ENCODE peak calls at places on chromosome 2, in five cellular contexts. Z is K562, J is A549, G is SK-N-SH, H is IMR-90. F is an unnamed sample.

GRCh38 chr2:228801451-228801850 is 469.6 kb downstream of the PID1 start:
- DNase-seq in H (peak), J (no peak), G (no peak), Z (no peak), F (no peak)

GRCh38 chr2:162060522-162060921 is 13.5 kb downstream of the DPP4 start:
- DNase-seq in H (no peak), G (no peak), J (no peak), Z (no peak), F (no peak)

GRCh38 chr2:52877703-52878102 is 889.9 kb upstream of the CHAC2 start:
- DNase-seq in H (peak), Z (no peak), J (no peak), G (no peak), F (no peak)

GRCh38 chr2:196247114-196247978 is 76.0 kb upstream of the STK17B start:
- DNase-seq in H (no peak), G (no peak), J (no peak), Z (no peak), F (no peak)

GRCh38 chr2:11798946-11799495 is 52.6 kb downstream of the LPIN1 start:
- DNase-seq in J (no peak), H (no peak), G (no peak), Z (no peak), F (no peak)

GRCh38 chr2:234795272-234795920 is 156.4 kb upstream of the SH3BP4 start:
- DNase-seq in G (no peak), H (peak), J (no peak), Z (no peak), F (no peak)

GRCh38 chr2:54497738-54498680 is 41.9 kb downstream of the SPTBN1 start:
- DNase-seq in Z (peak), G (no peak), J (no peak), H (peak), F (no peak)

GRCh38 chr2:88831792-88832248 is 140.3 kb downstream of the RPIA start:
- DNase-seq in J (peak), Z (peak), G (peak), H (peak), F (no peak)

GRCh38 chr2:153986488-153987229 is 114.9 kb downstream of the GALNT13 start:
- DNase-seq in Z (no peak), G (no peak), H (no peak), J (peak), F (no peak)

GRCh38 chr2:72932045-72932444 is 14.7 kb downstream of the EMX1 start:
- DNase-seq in Z (no peak), G (no peak), H (peak), J (no peak), F (no peak)

GRCh38 chr2:96116879-96117533 is 635 bp upstream of the ADRA2B start:
- DNase-seq in H (peak), J (peak), Z (peak), G (peak), F (no peak)

GRCh38 chr2:236535024-236535423 is 34.6 kb upstream of the ACKR3 start:
- DNase-seq in J (no peak), G (no peak), H (peak), Z (no peak), F (no peak)

GRCh38 chr2:16113568-16114549 is 173.5 kb downstream of the MYCN start:
- DNase-seq in Z (no peak), G (no peak), J (no peak), H (no peak), F (no peak)

GRCh38 chr2:43407826-43408783 is 181.7 kb upstream of the ZFP36L2 start:
- DNase-seq in H (peak), G (no peak), Z (no peak), J (no peak), F (peak)

GRCh38 chr2:233967163-233967562 is 50.0 kb downstream of the TRPM8 start:
- DNase-seq in G (no peak), Z (no peak), J (no peak), H (no peak), F (no peak)

GRCh38 chr2:171436307-171436706 is 2.3 kb downstream of the DCAF17 start:
- DNase-seq in Z (no peak), G (no peak), H (peak), J (no peak), F (no peak)

GRCh38 chr2:51597086-51597485 is 565.2 kb upstream of the NRXN1 start:
- DNase-seq in G (no peak), Z (no peak), H (no peak), J (no peak), F (no peak)

GRCh38 chr2:52402128-52402527 is 1365.5 kb upstream of the CHAC2 start:
- DNase-seq in J (no peak), G (no peak), H (no peak), Z (no peak), F (no peak)

GRCh38 chr2:12828932-12829331 is 112.2 kb downstream of the TRIB2 start:
- DNase-seq in J (no peak), G (no peak), Z (no peak), H (no peak), F (no peak)

GRCh38 chr2:235690809-235691450 is 197.1 kb downstream of the AGAP1 start:
- DNase-seq in H (no peak), Z (no peak), G (no peak), J (no peak), F (no peak)

GRCh38 chr2:55916473-55917049 is 7.0 kb downstream of the EFEMP1 start:
- DNase-seq in Z (no peak), G (no peak), H (peak), J (no peak), F (no peak)

GRCh38 chr2:14313351-14313750 is 319.2 kb upstream of the LRATD1 start:
- DNase-seq in H (no peak), G (peak), Z (no peak), J (no peak), F (no peak)

GRCh38 chr2:155256803-155257202 is 558.3 kb downstream of the KCNJ3 start:
- DNase-seq in H (no peak), G (no peak), J (no peak), Z (no peak), F (no peak)

GRCh38 chr2:31420936-31421335 is 6.4 kb upstream of the XDH start:
- DNase-seq in J (no peak), H (no peak), G (no peak), Z (no peak), F (no peak)

GRCh38 chr2:47422560-47422959 is 19.6 kb downstream of the MSH2 start:
- DNase-seq in Z (no peak), G (no peak), H (peak), J (peak), F (no peak)

GRCh38 chr2:129092871-129093385 is 774.3 kb upstream of the HS6ST1 start:
- DNase-seq in Z (no peak), G (no peak), J (no peak), H (no peak), F (no peak)

GRCh38 chr2:64773461-64774118 is 119.9 kb upstream of the SERTAD2 start:
- DNase-seq in G (no peak), J (no peak), H (no peak), Z (peak), F (no peak)

GRCh38 chr2:72992734-72993102 is 75.4 kb downstream of the EMX1 start:
- DNase-seq in H (no peak), J (no peak), Z (no peak), G (no peak), F (no peak)

GRCh38 chr2:237693281-237694039 is 66.1 kb downstream of the LRRFIP1 start:
- DNase-seq in G (no peak), Z (no peak), J (peak), H (peak), F (no peak)

GRCh38 chr2:212626371-212626918 is 87.8 kb upstream of the ERBB4 start:
- DNase-seq in H (no peak), G (no peak), J (no peak), Z (no peak), F (no peak)

GRCh38 chr2:158676696-158677095 is 118.4 kb upstream of the DAPL1 start:
- DNase-seq in H (no peak), G (no peak), Z (no peak), J (no peak), F (no peak)

GRCh38 chr2:62672601-62673000 is 32.9 kb upstream of the EHBP1 start:
- DNase-seq in G (no peak), H (peak), J (peak), Z (no peak), F (no peak)

GRCh38 chr2:113131343-113131933 is 4.0 kb downstream of the IL1RN start:
- DNase-seq in H (no peak), Z (no peak), G (no peak), J (no peak), F (no peak)

GRCh38 chr2:12806535-12806934 is 89.8 kb downstream of the TRIB2 start:
- DNase-seq in Z (no peak), G (no peak), H (no peak), J (no peak), F (no peak)

GRCh38 chr2:99648115-99648850 is 158.5 kb upstream of the REV1 start:
- DNase-seq in J (no peak), Z (no peak), G (no peak), H (peak), F (no peak)

GRCh38 chr2:218832520-218832919 is 917 bp upstream of the PRKAG3 start:
- DNase-seq in J (peak), G (no peak), Z (no peak), H (no peak), F (no peak)

GRCh38 chr2:192236136-192236535 is 41.4 kb upstream of the TMEFF2 start:
- DNase-seq in G (no peak), Z (no peak), J (no peak), H (peak), F (no peak)

GRCh38 chr2:231780123-231780908 is 766 bp downstream of the PDE6D start:
- DNase-seq in G (peak), J (no peak), H (peak), Z (peak), F (no peak)
- TF ChIP-seq SMC3 in G (no peak), J (no peak), H (no peak), Z (no peak), F (no peak)

DNA sequence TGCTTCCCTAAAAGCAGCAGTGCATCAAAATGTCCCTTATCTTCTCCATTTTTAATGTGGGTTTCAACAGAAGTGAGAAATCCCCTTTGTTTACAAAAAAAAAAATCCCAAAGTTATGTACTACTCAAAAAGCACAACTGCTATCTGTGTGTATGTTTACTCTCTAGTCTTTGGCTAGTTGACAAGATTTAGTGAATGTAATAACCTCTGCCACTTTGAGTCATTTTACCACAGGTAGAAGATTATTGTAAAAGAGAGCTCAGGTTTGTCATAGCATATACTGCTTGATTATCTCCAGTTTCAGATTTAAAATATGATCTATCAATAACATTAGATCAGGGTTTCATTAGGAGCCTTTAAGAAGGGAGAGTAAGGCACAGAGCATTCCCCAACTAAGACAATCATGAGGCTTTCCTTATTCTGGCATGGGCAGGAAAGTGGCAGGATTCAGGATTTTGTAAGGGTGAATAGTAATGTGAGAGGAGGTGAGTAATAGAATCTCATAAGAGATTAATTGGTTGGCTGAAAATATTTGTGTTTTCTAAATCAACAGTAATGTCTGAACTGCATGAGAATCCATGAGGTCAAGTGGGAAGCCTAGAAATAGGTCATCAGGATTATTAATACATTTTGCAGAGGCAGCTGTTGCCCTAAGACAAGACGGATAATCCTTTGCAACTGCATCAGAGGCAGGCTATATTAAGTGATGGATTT is 1780.3 kb upstream of the LRRTM1 start:
- DNase-seq in G (no peak), H (no peak), J (no peak), Z (no peak), F (no peak)
- TF ChIP-seq RFX5 in G (no peak), H (no peak), J (no peak), Z (no peak), F (no peak)

GRCh38 chr2:181679544-181679979 is 755 bp downstream of the NEUROD1 start:
- DNase-seq in Z (no peak), J (no peak), H (no peak), G (no peak), F (no peak)
- TF ChIP-seq SMC3 in Z (no peak), J (no peak), H (no peak), G (no peak), F (no peak)

GRCh38 chr2:148124271-148124670 is 103.4 kb downstream of the MBD5 start:
- DNase-seq in J (no peak), H (no peak), G (no peak), Z (no peak), F (no peak)
- TF ChIP-seq RFX5 in J (no peak), H (no peak), G (no peak), Z (no peak), F (no peak)

GRCh38 chr2:163493330-163494319 is 242.2 kb downstream of the FIGN start:
- DNase-seq in Z (no peak), J (no peak), G (no peak), H (no peak), F (no peak)
- TF ChIP-seq SMC3 in Z (no peak), J (no peak), G (no peak), H (no peak), F (no peak)

GRCh38 chr2:208033701-208034502 is 8.6 kb upstream of the PLEKHM3 start:
- DNase-seq in J (no peak), Z (peak), H (peak), G (no peak), F (no peak)
- TF ChIP-seq RFX5 in J (no peak), Z (no peak), H (no peak), G (no peak), F (no peak)

GRCh38 chr2:71130325-71131260 is at the start of gene MPHOSPH10:
- DNase-seq in G (peak), Z (peak), J (peak), H (peak), F (peak)

GRCh38 chr2:71133603-71134002 is 3.2 kb downstream of the MPHOSPH10 start:
- DNase-seq in G (no peak), H (no peak), Z (no peak), J (no peak), F (no peak)

GRCh38 chr2:71129114-71129890 is 727 bp downstream of the MCEE start:
- DNase-seq in J (peak), Z (no peak), H (peak), G (no peak), F (no peak)

GRCh38 chr2:71126957-71127356 is 3.1 kb downstream of the MCEE start:
- DNase-seq in J (no peak), G (no peak), Z (no peak), H (no peak), F (no peak)

DNA sequence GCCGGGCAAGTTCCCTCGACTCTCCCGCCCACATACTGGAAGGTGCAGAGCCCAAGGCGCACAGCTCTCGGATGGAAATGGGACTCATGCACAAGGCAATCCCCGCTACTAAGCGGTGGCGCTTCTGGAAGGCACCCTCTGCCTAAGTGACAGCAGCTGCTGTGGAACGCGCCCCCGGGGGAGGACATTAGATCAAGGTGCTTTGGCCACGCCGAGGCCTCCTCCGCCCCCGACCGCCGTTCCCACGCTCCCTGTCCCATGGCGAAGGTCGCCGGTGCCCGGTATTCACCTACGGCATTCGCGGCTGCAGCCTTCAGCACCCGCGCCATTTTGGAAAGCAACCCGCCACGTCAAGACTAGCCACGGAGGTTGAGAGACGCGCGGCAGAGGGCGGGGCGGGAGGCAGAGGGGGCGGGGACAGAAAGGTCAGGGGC is at the start of gene MCEE:
- DNase-seq in H (peak), J (peak), G (peak), Z (peak), F (peak)
- TF ChIP-seq SMC3 in H (no peak), J (no peak), G (no peak), Z (no peak), F (no peak)

GRCh38 chr2:126467367-126468054 is 188.4 kb upstream of the GYPC start:
- DNase-seq in H (no peak), G (no peak), Z (no peak), J (no peak), F (no peak)
- TF ChIP-seq RFX5 in H (no peak), G (no peak), Z (no peak), J (no peak), F (no peak)